ENCODE peak calls at places on chromosome 19, in seven cellular contexts. Q is H1, O is uterus, U is pancreas, H is BE2C, B is cardiac muscle cell, K is lower lobe of right lung. X is an unnamed sample.

GRCh38 chr19:8481191-8481590 is 21.2 kb downstream of the PRAM1 start:
- DNase-seq in O (no peak), K (no peak), Q (no peak), H (no peak), B (no peak), U (no peak), X (no peak)

GRCh38 chr19:7888145-7888825 is at the start of gene LRRC8E:
- DNase-seq in B (peak; percentile 76), O (no peak), Q (peak; percentile 92), H (peak; percentile 78), K (peak; percentile 79), U (peak; percentile 77), X (no peak)

GRCh38 chr19:54462072-54462712 is 1.4 kb downstream of the LENG9 start:
- DNase-seq in U (peak; percentile 73), K (peak; percentile 51), Q (no peak), O (no peak), H (no peak), B (no peak), X (no peak)

GRCh38 chr19:43525836-43526771 is 897 bp downstream of the ETHE1 start:
- DNase-seq in H (no peak), O (peak; percentile 28), B (no peak), Q (peak; percentile 55), U (no peak), K (peak; percentile 53), X (peak; percentile 9)

GRCh38 chr19:35561436-35561835 is 2.0 kb downstream of the ATP4A start:
- DNase-seq in U (no peak), B (no peak), K (no peak), H (no peak), Q (no peak), O (no peak), X (no peak)

GRCh38 chr19:40191836-40192646 is 815 bp downstream of the MAP3K10 start:
- DNase-seq in Q (peak; percentile 83), O (peak; percentile 35), H (peak; percentile 67), B (peak; percentile 36), K (peak; percentile 58), U (peak; percentile 14), X (no peak)

GRCh38 chr19:57719901-57720519 is 7.4 kb downstream of the ZNF671 start:
- DNase-seq in B (no peak), Q (peak; percentile 44), H (no peak), U (no peak), O (no peak), K (no peak), X (no peak)

GRCh38 chr19:17830567-17831418 is 9.5 kb upstream of the INSL3 start:
- DNase-seq in O (peak; percentile 48), Q (peak; percentile 95), B (peak; percentile 67), K (peak; percentile 56), H (peak; percentile 99), U (peak; percentile 77), X (peak; percentile 18)

GRCh38 chr19:8682472-8682871 is 16.1 kb downstream of the ACTL9 start:
- DNase-seq in Q (no peak), O (no peak), H (no peak), B (no peak), K (no peak), U (no peak), X (no peak)

GRCh38 chr19:36114763-36115452 is at the start of gene POLR2I:
- DNase-seq in H (peak; percentile 99), Q (peak; percentile 98), K (peak; percentile 99), B (peak; percentile 100), O (peak; percentile 99), U (peak; percentile 99), X (peak; percentile 100)

GRCh38 chr19:47582320-47582909 is 9.5 kb upstream of the ZNF541 start:
- DNase-seq in O (no peak), H (no peak), B (peak; percentile 92), Q (no peak), U (no peak), K (no peak), X (no peak)

GRCh38 chr19:5070922-5071321 is 102.0 kb downstream of the KDM4B start:
- DNase-seq in H (no peak), B (no peak), Q (no peak), K (no peak), U (no peak), O (no peak), X (no peak)

GRCh38 chr19:39870171-39870971 is 24.2 kb upstream of the FBL start:
- DNase-seq in H (no peak), Q (peak; percentile 82), K (no peak), O (no peak), B (no peak), U (no peak), X (no peak)

GRCh38 chr19:22612316-22612715 is 21.8 kb upstream of the ZNF492 start:
- DNase-seq in K (no peak), U (no peak), Q (no peak), B (no peak), H (no peak), O (no peak), X (no peak)

GRCh38 chr19:40519352-40520322 is 52.8 kb downstream of the SPTBN4 start:
- DNase-seq in K (no peak), H (no peak), U (no peak), Q (peak; percentile 77), B (peak; percentile 57), O (no peak), X (no peak)

GRCh38 chr19:17981611-17982010 is 14.7 kb downstream of the KCNN1 start:
- DNase-seq in H (no peak), U (no peak), Q (no peak), O (no peak), B (no peak), K (no peak), X (no peak)

GRCh38 chr19:51722492-51722891 is 1.3 kb downstream of the HAS1 start:
- DNase-seq in H (no peak), Q (no peak), U (no peak), K (no peak), B (no peak), O (no peak), X (no peak)
- H3K4me3 ChIP-seq in H (no peak overlapping the region), Q (no peak overlapping the region), U (no peak overlapping the region), K (no peak overlapping the region), B (no peak overlapping the region), O (no peak overlapping the region), X (no peak overlapping the region)

GRCh38 chr19:44904426-44904994 is 1.1 kb upstream of the APOE start:
- DNase-seq in Q (peak; percentile 81), B (no peak), K (no peak), H (no peak), O (no peak), U (no peak), X (no peak)
- TF ChIP-seq CTCF in Q (peak; percentile 82), B (peak; percentile 33), K (no peak), H (peak; percentile 39), O (no peak), U (no peak), X (no peak)

DNA sequence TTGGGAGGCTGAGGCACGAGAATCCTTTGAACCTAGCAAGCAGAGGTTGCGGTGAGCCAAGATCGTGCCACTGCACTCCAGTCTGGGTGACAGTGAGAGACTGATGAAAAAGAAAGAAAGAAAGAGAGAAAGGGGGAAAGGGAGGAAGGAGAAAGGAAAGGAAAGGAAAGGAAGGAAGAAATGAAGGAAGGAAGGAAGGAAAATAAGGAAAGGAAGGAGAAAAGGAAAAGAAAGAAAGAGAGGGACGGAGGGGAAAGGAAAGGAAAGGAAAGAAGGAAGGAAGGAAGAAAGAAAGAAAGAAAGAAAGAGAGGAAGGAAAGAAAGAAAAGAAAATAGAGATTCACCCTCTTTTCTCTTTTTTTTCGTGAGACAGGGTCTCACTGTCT is 8.7 kb downstream of the PDE4A start:
- DNase-seq in K (no peak), B (no peak), O (no peak), U (no peak), Q (no peak), H (no peak), X (no peak)
- H3K27me3 ChIP-seq in K (peaks cover 6% of the 10 kb centered on the region), B (peaks cover 90% of the 10 kb centered on the region), O (peaks cover 10% of the 10 kb centered on the region), U (no peaks in the 10 kb centered on the region), Q (peaks cover 89% of the 10 kb centered on the region), H (peaks cover 14% of the 10 kb centered on the region), X (no peaks in the 10 kb centered on the region)

DNA sequence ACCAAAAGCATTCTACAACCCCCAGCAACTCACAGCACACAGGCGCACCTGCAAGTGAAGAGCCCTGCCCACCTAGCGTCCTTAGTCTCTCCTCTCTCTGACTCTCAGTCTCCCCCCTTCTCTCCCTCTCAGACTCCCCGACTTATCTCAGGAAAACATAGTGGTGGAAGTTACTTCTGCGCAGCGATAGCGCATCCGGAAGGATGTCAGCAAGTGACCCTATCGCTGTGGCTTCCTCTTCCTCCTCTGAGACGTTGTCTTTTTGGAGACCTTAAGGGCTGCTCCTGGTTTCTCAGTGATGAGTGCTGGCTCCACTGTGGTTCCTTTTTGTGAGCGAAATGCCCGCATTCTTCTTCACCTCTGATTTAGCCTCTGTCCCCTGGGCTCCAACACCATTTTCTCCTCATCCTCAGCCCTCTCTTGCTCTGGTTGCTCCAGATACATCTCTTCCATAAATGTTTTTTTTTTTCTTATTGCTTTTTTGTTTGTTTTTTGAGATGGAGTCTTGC is 1.4 kb upstream of the YIF1B start:
- DNase-seq in B (no peak), Q (no peak), H (no peak), O (no peak), K (no peak), U (no peak), X (no peak)
- H3K4me3 ChIP-seq in B (no peak overlapping the region), Q (no peak overlapping the region), H (no peak overlapping the region), O (no peak overlapping the region), K (peak overlapping the region; percentile 76), U (no peak overlapping the region), X (no peak overlapping the region)

GRCh38 chr19:48954595-48955307 is at the start of gene BAX:
- DNase-seq in U (peak; percentile 97), O (peak; percentile 96), B (peak; percentile 98), Q (peak; percentile 99), H (peak; percentile 99), K (peak; percentile 98), X (peak; percentile 98)
- TF ChIP-seq CTCF in U (no peak), O (no peak), B (no peak), Q (peak; percentile 15), H (no peak), K (no peak), X (peak; percentile 74)

X was measured in gastrocnemius medialis.